ENCODE peak calls at places on chromosomes 12 and 14, in six cellular contexts. T, U, C, P, L and G are unnamed samples.
A peak's percentile ranks its signal among the peaks of the same experiment; 100 is the strongest.

GRCh38 chr14:85122690-85123089 is 407.3 kb upstream of the FLRT2 start:
- DNase-seq in C (peak; percentile 41), L (peak; percentile 86), P (no peak), T (no peak), U (peak; percentile 61), G (no peak)

GRCh38 chr12:126286203-126286602 is 1221.0 kb downstream of the AACS start:
- DNase-seq in C (no peak), U (no peak), P (no peak), T (no peak), L (no peak), G (no peak)

GRCh38 chr14:22388669-22389625 is 200.1 kb downstream of the DAD1 start:
- DNase-seq in L (peak; percentile 32), C (peak; percentile 14), T (no peak), U (peak; percentile 57), P (peak; percentile 72), G (no peak)

GRCh38 chr14:99188721-99189120 is 83.3 kb downstream of the BCL11B start:
- DNase-seq in P (no peak), L (no peak), U (no peak), C (no peak), T (no peak), G (no peak)

GRCh38 chr14:63483315-63483714 is 59.9 kb downstream of the PPP2R5E start:
- DNase-seq in C (no peak), T (no peak), U (no peak), P (no peak), L (no peak), G (no peak)

GRCh38 chr12:42786400-42786799 is 196.9 kb upstream of the PRICKLE1 start:
- DNase-seq in P (peak; percentile 44), L (no peak), C (no peak), U (no peak), T (no peak), G (no peak)

GRCh38 chr14:75453817-75454434 is 26.1 kb downstream of the JDP2 start:
- DNase-seq in L (no peak), C (no peak), P (no peak), T (peak; percentile 18), U (no peak), G (no peak)

GRCh38 chr12:7806863-7807487 is 17.8 kb downstream of the NANOG start:
- DNase-seq in U (peak; percentile 75), T (peak; percentile 49), P (peak; percentile 74), L (peak; percentile 67), C (peak; percentile 86), G (peak; percentile 61)

GRCh38 chr12:8156845-8157244 is at the start of gene ZNF705A:
- DNase-seq in U (peak; percentile 73), P (peak; percentile 51), L (peak; percentile 35), C (peak; percentile 66), T (no peak), G (no peak)

GRCh38 chr12:26434299-26434915 is 239.0 kb downstream of the SSPN start:
- DNase-seq in C (peak; percentile 44), U (peak; percentile 71), L (peak; percentile 77), T (peak; percentile 11), P (peak; percentile 86), G (peak; percentile 61)

GRCh38 chr12:115817399-115817798 is 460.1 kb downstream of the MED13L start:
- DNase-seq in T (no peak), L (peak; percentile 70), C (no peak), U (peak; percentile 82), P (no peak), G (no peak)

GRCh38 chr12:29546000-29546399 is 48.5 kb upstream of the OVCH1 start:
- DNase-seq in C (no peak), P (no peak), T (no peak), L (no peak), U (no peak), G (no peak)

DNA sequence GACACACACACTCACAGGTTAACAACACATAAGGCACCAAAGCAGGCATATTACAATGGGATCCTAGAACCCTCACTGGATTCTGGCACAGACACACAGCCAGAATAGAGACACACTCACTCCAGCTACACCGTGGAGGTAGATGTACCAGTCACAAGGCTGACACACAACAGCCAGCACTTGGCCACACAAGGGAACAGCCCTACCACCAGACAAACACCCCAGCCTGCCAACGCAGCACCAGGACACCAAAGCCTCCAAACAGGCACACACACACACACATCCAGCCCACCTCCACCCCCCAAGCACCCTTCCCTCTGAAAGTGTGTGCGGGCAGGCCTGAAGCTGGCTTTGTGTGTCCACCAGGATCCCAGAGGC is 10.9 kb upstream of the ITGB7 start:
- DNase-seq in L (no peak), P (peak; percentile 72), T (no peak), C (peak; percentile 40), U (peak; percentile 52), G (no peak)
- H3K9ac ChIP-seq in L (no peak overlapping the region), P (peak overlapping the region; percentile 87), T (no peak overlapping the region), C (peak overlapping the region; percentile 78), U (peak overlapping the region; percentile 91), G (peak overlapping the region; percentile 93)

DNA sequence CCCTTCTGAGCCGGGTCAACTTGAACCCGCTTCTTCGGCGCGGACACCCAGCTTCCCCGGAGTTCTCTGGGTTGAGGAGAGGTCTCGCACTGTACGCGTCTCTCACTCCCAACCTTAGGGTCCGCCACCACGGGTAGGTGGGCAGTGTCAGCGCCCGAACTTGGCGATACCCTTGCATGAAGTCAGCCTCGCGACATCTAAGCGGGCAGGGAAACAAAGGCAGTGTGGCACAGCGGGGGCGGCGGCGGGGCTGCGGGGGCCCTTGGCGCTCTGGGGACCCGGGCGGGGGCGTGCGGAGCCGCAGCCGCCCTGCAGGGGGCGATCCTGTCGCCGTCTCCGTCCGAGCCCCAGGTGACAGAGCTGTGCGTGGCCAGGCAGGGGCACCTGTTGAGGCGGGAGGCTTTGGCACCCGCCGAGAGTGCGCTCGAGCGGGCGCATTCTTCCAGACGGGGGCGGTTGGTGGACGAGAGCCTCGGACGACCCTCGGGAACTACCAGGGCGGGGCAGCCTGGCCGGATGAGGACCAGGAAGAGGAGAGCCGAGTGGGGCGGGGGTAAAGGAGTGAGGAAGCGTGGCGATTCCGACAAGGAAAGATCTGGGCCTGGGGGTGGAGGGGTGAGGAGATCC is 1.1 kb downstream of the GALNT16 start:
- DNase-seq in L (no peak), C (peak; percentile 64), T (peak; percentile 25), P (peak; percentile 25), U (no peak), G (no peak)
- H3K9ac ChIP-seq in L (peak overlapping the region; percentile 70), C (no peak overlapping the region), T (no peak overlapping the region), P (no peak overlapping the region), U (peak overlapping the region; percentile 86), G (no peak overlapping the region)

GRCh38 chr14:72444701-72445100 is 449.2 kb downstream of the DPF3 start:
- DNase-seq in U (no peak), T (no peak), P (no peak), C (no peak), L (no peak), G (no peak)
- H3K9ac ChIP-seq in U (no peak overlapping the region), T (no peak overlapping the region), P (no peak overlapping the region), C (no peak overlapping the region), L (no peak overlapping the region), G (no peak overlapping the region)

GRCh38 chr12:98852181-98852580 is 207.1 kb downstream of the APAF1 start:
- DNase-seq in L (no peak), C (no peak), T (no peak), P (no peak), U (no peak), G (no peak)

GRCh38 chr12:98861232-98861631 is 216.1 kb downstream of the APAF1 start:
- DNase-seq in T (no peak), C (no peak), P (no peak), U (no peak), L (no peak), G (no peak)

DNA sequence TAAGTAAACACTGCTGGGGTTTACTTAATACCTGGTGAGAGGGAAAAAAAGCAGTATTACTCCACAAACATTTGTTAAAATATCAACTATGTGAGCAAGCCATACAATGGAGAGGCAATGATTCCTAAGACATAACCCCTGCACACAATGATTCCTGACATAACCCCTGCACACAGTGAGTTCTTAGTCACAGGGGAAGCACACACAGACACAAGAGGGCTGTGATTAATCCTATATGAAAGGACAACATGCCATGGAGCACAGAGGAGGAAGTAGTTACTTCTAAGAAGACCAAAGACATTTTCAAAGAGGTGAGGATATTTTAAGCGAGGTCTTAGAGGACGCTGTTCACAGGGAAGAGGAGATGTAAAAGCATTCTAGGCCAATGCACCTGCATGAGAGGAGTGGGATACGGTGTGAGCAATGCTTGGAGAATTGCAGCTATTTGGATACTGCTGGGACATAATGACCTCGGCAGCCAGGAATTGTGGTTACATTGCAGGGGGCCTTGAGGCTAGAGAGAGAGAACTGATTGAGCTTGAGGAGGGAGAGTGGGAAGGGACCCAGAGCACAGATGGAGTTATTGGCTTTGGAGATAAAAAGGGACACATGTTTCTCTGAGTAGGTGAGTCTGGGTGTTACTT is 211.9 kb downstream of the APAF1 start:
- DNase-seq in U (no peak), C (no peak), P (no peak), T (no peak), L (no peak), G (no peak)
- H3K9ac ChIP-seq in U (no peak overlapping the region), C (no peak overlapping the region), P (no peak overlapping the region), T (no peak overlapping the region), L (no peak overlapping the region), G (no peak overlapping the region)